ENCODE peak calls at places on chromosomes 5 and 9, in seven cellular contexts. M, L, E, A, I, G and J are unnamed samples.

GRCh38 chr5:16776611-16777251 is 159.4 kb downstream of the MYO10 start:
- DNase-seq in M (no peak), L (peak; percentile 33), E (no peak), A (no peak), I (no peak), G (no peak), J (no peak)

GRCh38 chr9:126459965-126460843 is 133.6 kb downstream of the MVB12B start:
- DNase-seq in M (no peak), L (no peak), E (no peak), A (no peak), I (no peak), G (no peak), J (no peak)

GRCh38 chr5:36125868-36126267 is 25.8 kb downstream of the LMBRD2 start:
- DNase-seq in M (no peak), L (no peak), E (no peak), A (no peak), I (no peak), G (no peak), J (no peak)

GRCh38 chr5:126514159-126515141 is 80.6 kb downstream of the ALDH7A1 start:
- DNase-seq in M (no peak), L (no peak), E (no peak), A (no peak), I (no peak), G (peak; percentile 83), J (no peak)

GRCh38 chr5:167425161-167425560 is 866.3 kb upstream of the WWC1 start:
- DNase-seq in M (no peak), L (no peak), E (no peak), A (no peak), I (no peak), G (no peak), J (no peak)

GRCh38 chr5:1261643-1262042 is 33.2 kb downstream of the TERT start:
- DNase-seq in M (no peak), L (no peak), E (no peak), A (no peak), I (no peak), G (no peak), J (no peak)

GRCh38 chr5:171830686-171831085 is 45.1 kb downstream of the SMIM23 start:
- DNase-seq in M (peak; percentile 42), L (no peak), E (no peak), A (no peak), I (no peak), G (no peak), J (peak; percentile 31)

GRCh38 chr5:142463880-142464279 is 139.1 kb upstream of the SPRY4 start:
- DNase-seq in M (no peak), L (no peak), E (no peak), A (no peak), I (no peak), G (no peak), J (no peak)

GRCh38 chr9:74444389-74444788 is 52.7 kb upstream of the RORB start:
- DNase-seq in M (no peak), L (no peak), E (no peak), A (no peak), I (no peak), G (no peak), J (no peak)

GRCh38 chr5:133884525-133885311 is 83.7 kb downstream of the C5orf15 start:
- DNase-seq in M (no peak), L (peak; percentile 77), E (no peak), A (no peak), I (no peak), G (no peak), J (no peak)

GRCh38 chr5:535781-536698 is 11.8 kb upstream of the SLC9A3 start:
- DNase-seq in M (no peak), L (no peak), E (no peak), A (no peak), I (no peak), G (no peak), J (no peak)

GRCh38 chr5:115209279-115209678 is 39.6 kb upstream of the TRIM36 start:
- DNase-seq in M (no peak), L (no peak), E (no peak), A (no peak), I (peak; percentile 21), G (no peak), J (no peak)

GRCh38 chr9:69339620-69340019 is 14.6 kb downstream of the ENTREP1 start:
- DNase-seq in M (peak; percentile 24), L (no peak), E (no peak), A (no peak), I (no peak), G (no peak), J (no peak)